ENCODE peak calls at places on chromosomes 5 and 9, in seven cellular contexts. U, L, R, A, J, S and H are unnamed samples.

GRCh38 chr5:87094347-87094746 is 173.3 kb upstream of the RASA1 start:
- DNase-seq in U (no peak), L (no peak), R (no peak), A (no peak), J (no peak), S (no peak), H (no peak)

GRCh38 chr5:106020889-106021288 is 1649.8 kb downstream of the EFNA5 start:
- DNase-seq in U (no peak), L (no peak), R (no peak), A (no peak), J (no peak), S (no peak), H (no peak)

GRCh38 chr5:61029456-61030162 is 84.6 kb downstream of the NDUFAF2 start:
- DNase-seq in U (no peak), L (no peak), R (no peak), A (no peak), J (no peak), S (no peak), H (no peak)

GRCh38 chr9:76203373-76203772 is 190.9 kb downstream of the RFK start:
- DNase-seq in U (no peak), L (no peak), R (no peak), A (no peak), J (no peak), S (no peak), H (no peak)

GRCh38 chr5:149212203-149212951 is 59.3 kb upstream of the AFAP1L1 start:
- DNase-seq in U (no peak), L (no peak), R (no peak), A (no peak), J (no peak), S (no peak), H (no peak)

GRCh38 chr9:134687556-134687955 is 46.0 kb downstream of the COL5A1 start:
- DNase-seq in U (no peak), L (no peak), R (no peak), A (no peak), J (peak; percentile 7), S (no peak), H (no peak)

GRCh38 chr5:67303356-67303755 is 106.8 kb upstream of the CD180 start:
- DNase-seq in U (no peak), L (no peak), R (no peak), A (no peak), J (no peak), S (no peak), H (no peak)

GRCh38 chr5:77437194-77437593 is 54.9 kb downstream of the WDR41 start:
- DNase-seq in U (peak; percentile 17), L (no peak), R (no peak), A (no peak), J (no peak), S (no peak), H (no peak)